ENCODE peak calls at places on chromosome 11, in seven cellular contexts. X is astrocyte of the spinal cord, F is GM12878, P is left lung, C is Calu3, N is HFF-Myc, O is GM10248. A is an unnamed sample.

GRCh38 chr11:57458410-57459111 is 1.8 kb upstream of the RTN4RL2 start:
- DNase-seq in X (no peak), F (no peak), P (peak), C (peak), N (no peak), O (peak), A (peak)

GRCh38 chr11:65425971-65426838 is 3.6 kb downstream of the NEAT1 start:
- DNase-seq in X (peak), F (no peak), P (no peak), C (no peak), N (no peak), O (no peak), A (no peak)

GRCh38 chr11:101880208-101880607 is 34.6 kb upstream of the CEP126 start:
- DNase-seq in X (peak), F (no peak), P (no peak), C (peak), N (peak), O (peak), A (no peak)

GRCh38 chr11:28675183-28675582 is 567.0 kb downstream of the METTL15 start:
- DNase-seq in X (no peak), F (no peak), P (no peak), C (no peak), N (no peak), O (no peak), A (no peak)

GRCh38 chr11:5476184-5476819 is 12.2 kb upstream of the OR52D1 start:
- DNase-seq in X (peak), F (no peak), P (no peak), C (peak), N (peak), O (peak), A (peak)

GRCh38 chr11:34916810-34917780 is 677 bp downstream of the PDHX start:
- DNase-seq in X (no peak), F (no peak), P (no peak), C (no peak), N (no peak), O (no peak), A (no peak)

GRCh38 chr11:2090172-2091111 is 48.7 kb downstream of the IGF2 start:
- DNase-seq in X (no peak), F (no peak), P (peak), C (no peak), N (no peak), O (no peak), A (no peak)

GRCh38 chr11:108881136-108881535 is 216.3 kb downstream of the DDX10 start:
- DNase-seq in X (no peak), F (no peak), P (no peak), C (no peak), N (no peak), O (no peak), A (no peak)

GRCh38 chr11:1232328-1233321 is 9.8 kb downstream of the MUC5B start:
- DNase-seq in X (no peak), F (no peak), P (peak), C (no peak), N (no peak), O (no peak), A (peak)

GRCh38 chr11:62799486-62799885 is 5.8 kb downstream of the NXF1 start:
- DNase-seq in X (no peak), F (no peak), P (no peak), C (no peak), N (no peak), O (no peak), A (no peak)

GRCh38 chr11:65315204-65315865 is 669 bp downstream of the CDC42EP2 start:
- DNase-seq in X (peak), F (no peak), P (peak), C (peak), N (peak), O (peak), A (peak)

GRCh38 chr11:111422494-111423249 is 43.6 kb upstream of the POU2AF1 start:
- DNase-seq in X (peak), F (no peak), P (no peak), C (peak), N (no peak), O (peak), A (peak)

GRCh38 chr11:8567597-8568198 is 26.3 kb downstream of the STK33 start:
- DNase-seq in X (peak), F (no peak), P (no peak), C (no peak), N (no peak), O (peak), A (no peak)

GRCh38 chr11:62504158-62504973 is 42.2 kb downstream of the AHNAK start:
- DNase-seq in X (no peak), F (no peak), P (peak), C (no peak), N (no peak), O (no peak), A (peak)

GRCh38 chr11:72250661-72251465 is 6.9 kb upstream of the PHOX2A start:
- DNase-seq in X (no peak), F (no peak), P (no peak), C (no peak), N (no peak), O (no peak), A (no peak)

GRCh38 chr11:9710223-9710622 is 46.3 kb downstream of the SWAP70 start:
- DNase-seq in X (no peak), F (no peak), P (no peak), C (no peak), N (no peak), O (no peak), A (no peak)

DNA sequence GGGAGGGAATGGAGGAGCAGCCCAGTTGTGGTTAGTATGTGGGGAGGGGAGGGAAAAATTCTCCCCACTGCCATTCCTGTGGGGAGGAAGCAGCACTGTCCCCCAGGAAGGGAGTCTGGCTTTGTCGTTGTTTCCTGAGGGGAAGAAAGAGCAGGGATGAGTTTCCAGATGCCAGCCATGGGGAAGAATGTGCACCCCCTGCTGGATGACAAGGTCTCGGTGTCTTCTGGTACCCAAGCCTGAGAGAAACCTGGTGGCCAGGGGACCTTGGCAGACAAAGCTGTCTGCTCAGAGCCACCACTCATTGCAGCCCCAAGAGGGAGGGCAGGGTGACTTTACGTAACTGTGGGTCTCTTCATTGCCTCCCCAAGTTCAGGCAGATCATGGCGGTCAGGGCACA is 81.3 kb upstream of the CD82 start:
- DNase-seq in X (no peak), F (no peak), P (no peak), C (peak), N (no peak), O (peak), A (peak)
- TF ChIP-seq CTCF in X (peak), F (peak), P (no peak), C (no peak), N (peak), O (peak), A (peak)

GRCh38 chr11:103619480-103619879 is 417.0 kb upstream of the DDI1 start:
- DNase-seq in X (no peak), F (no peak), P (no peak), C (peak), N (no peak), O (no peak), A (no peak)
- TF ChIP-seq CTCF in X (no peak), F (peak), P (no peak), C (no peak), N (peak), O (no peak), A (peak)

GRCh38 chr11:11514246-11514645 is 107.6 kb downstream of the GALNT18 start:
- DNase-seq in X (no peak), F (no peak), P (no peak), C (no peak), N (no peak), O (no peak), A (no peak)

GRCh38 chr11:11520231-11521015 is 101.4 kb downstream of the GALNT18 start:
- DNase-seq in X (no peak), F (no peak), P (no peak), C (no peak), N (no peak), O (no peak), A (no peak)

GRCh38 chr11:11524436-11525038 is 97.3 kb downstream of the GALNT18 start:
- DNase-seq in X (no peak), F (no peak), P (no peak), C (no peak), N (no peak), O (no peak), A (no peak)

GRCh38 chr11:11521306-11522002 is 100.4 kb downstream of the GALNT18 start:
- DNase-seq in X (no peak), F (no peak), P (no peak), C (no peak), N (no peak), O (no peak), A (no peak)

GRCh38 chr11:11519184-11519583 is 102.6 kb downstream of the GALNT18 start:
- DNase-seq in X (no peak), F (no peak), P (no peak), C (no peak), N (no peak), O (no peak), A (no peak)
- TF ChIP-seq CTCF in X (no peak), F (no peak), P (no peak), C (no peak), N (no peak), O (no peak), A (no peak)

DNA sequence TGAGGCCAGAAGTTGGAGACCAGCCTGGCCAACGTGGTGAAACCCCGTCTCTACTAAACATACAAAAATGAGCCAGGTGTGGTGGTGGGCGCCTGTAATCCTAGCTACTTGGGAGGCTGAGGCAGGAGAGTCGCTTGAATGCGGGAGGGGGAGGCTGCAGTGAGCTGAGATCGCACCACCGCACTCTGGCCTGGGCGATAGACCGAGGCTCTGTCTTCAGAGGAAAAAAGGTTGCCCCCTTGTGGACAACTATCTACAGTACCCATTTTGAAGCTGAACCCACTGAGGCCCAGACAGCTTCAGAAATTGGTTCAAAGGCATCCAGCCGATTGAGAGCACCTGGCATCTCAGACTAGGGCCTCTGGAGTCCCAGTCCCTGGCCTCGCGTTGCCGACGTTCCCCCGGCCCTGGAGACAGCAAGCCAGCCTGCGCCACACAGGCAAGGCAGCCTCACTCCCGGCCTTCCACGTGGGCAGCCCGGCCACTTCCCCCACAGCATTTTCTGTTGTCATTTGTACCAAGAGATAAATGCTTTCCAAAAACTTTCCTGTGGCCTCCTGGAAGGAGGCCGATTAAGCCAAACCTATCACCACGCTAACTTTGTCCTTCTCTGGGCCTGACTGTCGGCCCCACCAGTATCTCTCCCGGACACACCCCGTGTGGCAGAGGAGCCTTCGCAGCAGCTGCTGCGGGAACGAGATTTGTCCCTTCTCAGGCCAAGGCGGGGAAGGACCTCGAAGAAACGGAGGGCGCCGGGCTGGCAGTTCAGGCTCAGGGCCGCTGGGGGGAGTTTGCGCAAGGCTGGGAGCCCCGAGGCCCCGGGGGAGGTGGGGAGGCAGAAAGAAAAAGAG is 82.8 kb downstream of the FLI1 start:
- DNase-seq in X (peak), F (no peak), P (peak), C (peak), N (no peak), O (peak), A (peak)
- TF ChIP-seq CTCF in X (peak), F (peak), P (peak), C (no peak), N (peak), O (peak), A (peak)

DNA sequence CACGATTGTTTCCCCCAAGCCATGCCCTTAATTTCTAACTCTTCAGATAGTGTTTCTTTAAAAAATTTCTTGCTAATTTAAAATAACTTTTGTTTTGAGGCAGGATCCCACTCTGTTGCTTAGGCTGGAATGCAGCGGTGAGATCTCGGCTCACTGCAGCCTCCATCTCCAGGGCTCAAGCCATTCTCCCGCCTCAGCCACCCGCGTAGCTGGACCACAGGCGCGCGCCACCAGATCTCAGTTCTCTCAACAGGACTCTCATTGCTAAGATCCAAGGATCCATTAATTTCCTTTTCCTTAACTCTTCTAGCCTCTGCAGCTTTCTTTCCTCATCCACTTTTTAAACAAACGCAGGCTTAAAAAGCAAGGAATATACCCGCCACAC is 323 bp upstream of the MED17 start:
- DNase-seq in X (no peak), F (no peak), P (no peak), C (no peak), N (no peak), O (no peak), A (no peak)
- TF ChIP-seq CTCF in X (no peak), F (no peak), P (no peak), C (no peak), N (no peak), O (no peak), A (no peak)

GRCh38 chr11:46392421-46393230 is 1.1 kb upstream of the CHRM4 start:
- DNase-seq in X (peak), F (no peak), P (peak), C (peak), N (no peak), O (peak), A (peak)
- TF ChIP-seq CTCF in X (no peak), F (no peak), P (no peak), C (no peak), N (no peak), O (no peak), A (no peak)

DNA sequence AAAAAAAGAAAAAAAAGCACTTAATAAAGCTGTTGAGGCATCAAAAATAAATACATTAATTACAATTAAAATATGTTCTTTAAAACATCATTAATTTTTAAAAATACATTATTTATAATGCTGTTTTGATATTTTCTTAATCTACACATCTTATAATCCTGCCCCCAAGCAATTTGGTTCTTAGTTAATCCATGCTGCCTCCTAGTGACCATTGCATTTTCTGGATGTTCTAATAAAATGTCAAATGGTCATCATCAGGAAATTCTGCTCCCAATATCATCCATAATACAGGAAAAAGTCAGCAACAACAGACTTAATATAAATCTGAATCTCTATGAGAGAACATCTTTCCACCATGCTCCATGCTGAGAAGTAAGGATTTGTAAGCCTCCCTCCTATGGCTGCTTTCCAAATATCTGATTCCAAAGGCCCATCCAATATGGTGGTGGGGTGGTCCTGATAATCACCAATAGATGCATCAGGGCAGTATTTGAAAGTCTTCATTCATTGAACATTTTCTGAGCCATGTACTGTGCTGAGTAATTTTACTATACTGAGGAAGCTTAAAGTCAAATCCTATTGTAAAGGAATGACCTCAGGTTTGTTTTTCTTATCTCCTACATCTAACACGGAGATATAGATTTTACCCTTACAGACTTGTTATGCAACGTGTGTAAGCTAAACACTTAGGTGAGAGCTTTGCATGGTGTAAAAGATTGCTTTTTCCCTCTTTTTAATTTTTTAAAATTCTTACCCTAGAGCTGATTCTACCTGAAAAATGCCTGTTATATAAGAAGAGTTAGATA is 124.7 kb upstream of the BMAL1 start:
- DNase-seq in X (peak), F (no peak), P (no peak), C (no peak), N (no peak), O (no peak), A (no peak)
- TF ChIP-seq CTCF in X (peak), F (no peak), P (peak), C (no peak), N (peak), O (no peak), A (peak)